ENCODE peak calls at places on chromosomes 2 and 18, in six cellular contexts. One of them, this sample, is unnamed.

GRCh38 chr2:85924522-85924921 is 35.7 kb upstream of the ST3GAL5 start:
- DNase-seq in left ventricle myocardium inferior: peak; percentile 59
- DNase-seq in GM04504: peak; percentile 78
- DNase-seq in NCI-H345: no peak
- DNase-seq in H54: no peak
- DNase-seq in nucleus accumbens: no peak
- DNase-seq in this sample: peak; percentile 54

GRCh38 chr18:64720781-64721464 is 572.0 kb upstream of the LINC00305 start:
- DNase-seq in left ventricle myocardium inferior: no peak
- DNase-seq in GM04504: no peak
- DNase-seq in H54: no peak
- DNase-seq in NCI-H345: no peak
- DNase-seq in nucleus accumbens: no peak
- DNase-seq in this sample: no peak

GRCh38 chr2:224729435-224729834 is 13.3 kb upstream of the CCDC195 start:
- DNase-seq in GM04504: no peak
- DNase-seq in left ventricle myocardium inferior: no peak
- DNase-seq in nucleus accumbens: no peak
- DNase-seq in NCI-H345: no peak
- DNase-seq in H54: no peak
- DNase-seq in this sample: no peak

GRCh38 chr2:167793725-167794124 is 453.7 kb downstream of the STK39 start:
- DNase-seq in GM04504: no peak
- DNase-seq in NCI-H345: no peak
- DNase-seq in left ventricle myocardium inferior: no peak
- DNase-seq in nucleus accumbens: no peak
- DNase-seq in H54: no peak
- DNase-seq in this sample: no peak

GRCh38 chr18:47871288-47871687 is 59.2 kb downstream of the SMAD2 start:
- DNase-seq in left ventricle myocardium inferior: no peak
- DNase-seq in GM04504: no peak
- DNase-seq in H54: no peak
- DNase-seq in nucleus accumbens: no peak
- DNase-seq in NCI-H345: no peak
- DNase-seq in this sample: no peak

GRCh38 chr2:64888591-64889309 is 100.4 kb upstream of the SLC1A4 start:
- DNase-seq in left ventricle myocardium inferior: no peak
- DNase-seq in nucleus accumbens: no peak
- DNase-seq in GM04504: peak; percentile 32
- DNase-seq in NCI-H345: no peak
- DNase-seq in H54: peak; percentile 48
- DNase-seq in this sample: peak; percentile 55

GRCh38 chr2:200749631-200750322 is 61.9 kb upstream of the BZW1 start:
- DNase-seq in left ventricle myocardium inferior: no peak
- DNase-seq in nucleus accumbens: no peak
- DNase-seq in GM04504: no peak
- DNase-seq in H54: no peak
- DNase-seq in NCI-H345: no peak
- DNase-seq in this sample: no peak

GRCh38 chr2:23556929-23557328 is 171.9 kb downstream of the KLHL29 start:
- DNase-seq in nucleus accumbens: no peak
- DNase-seq in H54: no peak
- DNase-seq in GM04504: no peak
- DNase-seq in NCI-H345: peak; percentile 99
- DNase-seq in left ventricle myocardium inferior: no peak
- DNase-seq in this sample: no peak

GRCh38 chr18:5068856-5069255 is 128.2 kb downstream of the AKAIN1 start:
- DNase-seq in nucleus accumbens: no peak
- DNase-seq in GM04504: no peak
- DNase-seq in NCI-H345: no peak
- DNase-seq in H54: no peak
- DNase-seq in left ventricle myocardium inferior: no peak
- DNase-seq in this sample: no peak

GRCh38 chr2:149617476-149617875 is 29.9 kb upstream of the MMADHC start:
- DNase-seq in GM04504: no peak
- DNase-seq in NCI-H345: no peak
- DNase-seq in left ventricle myocardium inferior: no peak
- DNase-seq in nucleus accumbens: no peak
- DNase-seq in H54: no peak
- DNase-seq in this sample: peak; percentile 63

GRCh38 chr18:37574113-37574512 is 8.5 kb upstream of the CELF4 start:
- DNase-seq in GM04504: no peak
- DNase-seq in left ventricle myocardium inferior: no peak
- DNase-seq in NCI-H345: no peak
- DNase-seq in nucleus accumbens: no peak
- DNase-seq in H54: no peak
- DNase-seq in this sample: no peak

GRCh38 chr18:45645610-45646009 is 30.3 kb downstream of the SLC14A2 start:
- DNase-seq in H54: no peak
- DNase-seq in GM04504: no peak
- DNase-seq in left ventricle myocardium inferior: no peak
- DNase-seq in nucleus accumbens: no peak
- DNase-seq in NCI-H345: no peak
- DNase-seq in this sample: no peak

GRCh38 chr2:240451791-240452470 is 16.5 kb downstream of the GPC1 start:
- DNase-seq in left ventricle myocardium inferior: peak; percentile 12
- DNase-seq in H54: no peak
- DNase-seq in nucleus accumbens: no peak
- DNase-seq in NCI-H345: no peak
- DNase-seq in GM04504: no peak
- DNase-seq in this sample: no peak

This sample was measured in EH.